ENCODE peak calls at places on chromosomes 16 and 17, in seven cellular contexts. B is prostate gland, P is IMR-90, U is K562, Q is Panc1, E is AG04450, O is SK-N-SH. N is an unnamed sample.

GRCh38 chr16:78742501-78743283 is 643.2 kb downstream of the WWOX start:
- DNase-seq in B (no peak), P (peak), U (peak), Q (no peak), E (no peak), O (no peak), N (no peak)

GRCh38 chr17:28907709-28908475 is 5.0 kb upstream of the DHRS13 start:
- DNase-seq in B (no peak), P (peak), U (no peak), Q (no peak), E (no peak), O (no peak), N (no peak)

GRCh38 chr16:61370564-61370963 is 665.7 kb downstream of the CDH8 start:
- DNase-seq in B (no peak), P (no peak), U (no peak), Q (no peak), E (no peak), O (no peak), N (no peak)

GRCh38 chr16:6193718-6194117 is 1096.1 kb upstream of the EEF2KMT start:
- DNase-seq in B (no peak), P (no peak), U (peak), Q (no peak), E (no peak), O (no peak), N (peak)

GRCh38 chr17:50884354-50885311 is 18.5 kb upstream of the TOB1 start:
- DNase-seq in B (no peak), P (no peak), U (peak), Q (no peak), E (no peak), O (no peak), N (no peak)

GRCh38 chr17:51650202-51650601 is 389.9 kb downstream of the UTP18 start:
- DNase-seq in B (no peak), P (no peak), U (no peak), Q (no peak), E (no peak), O (no peak), N (no peak)

GRCh38 chr16:89700649-89701424 is 668 bp downstream of the SPATA2L start:
- DNase-seq in B (peak), P (peak), U (peak), Q (no peak), E (no peak), O (peak), N (peak)

GRCh38 chr17:42675984-42676423 is 790 bp downstream of the PLEKHH3 start:
- DNase-seq in B (peak), P (peak), U (peak), Q (no peak), E (no peak), O (peak), N (peak)

GRCh38 chr16:7938175-7938574 is 605.5 kb downstream of the RBFOX1 start:
- DNase-seq in B (no peak), P (no peak), U (no peak), Q (no peak), E (no peak), O (no peak), N (no peak)

GRCh38 chr17:78129385-78130079 is 977 bp upstream of the TMC6 start:
- DNase-seq in B (no peak), P (no peak), U (no peak), Q (no peak), E (no peak), O (no peak), N (no peak)

GRCh38 chr17:45200701-45201100 is 21.0 kb upstream of the FMNL1 start:
- DNase-seq in B (no peak), P (no peak), U (no peak), Q (no peak), E (no peak), O (no peak), N (no peak)

GRCh38 chr17:75183999-75184884 is 1.5 kb upstream of the SUMO2 start:
- DNase-seq in B (no peak), P (no peak), U (peak), Q (no peak), E (no peak), O (no peak), N (no peak)

GRCh38 chr16:88705746-88706287 is 391 bp downstream of the RNF166 start:
- DNase-seq in B (no peak), P (no peak), U (no peak), Q (no peak), E (no peak), O (no peak), N (no peak)

GRCh38 chr16:19748389-19749110 is 30.5 kb downstream of the IQCK start:
- DNase-seq in B (no peak), P (no peak), U (no peak), Q (no peak), E (no peak), O (peak), N (no peak)

GRCh38 chr17:44355310-44355640 is 8.4 kb downstream of the FAM171A2 start:
- DNase-seq in B (no peak), P (no peak), U (no peak), Q (no peak), E (no peak), O (no peak), N (no peak)

GRCh38 chr16:83344014-83344413 is 463.8 kb upstream of the HSBP1 start:
- DNase-seq in B (no peak), P (peak), U (no peak), Q (no peak), E (peak), O (no peak), N (no peak)

GRCh38 chr16:47262938-47263337 is 119.2 kb upstream of the NETO2 start:
- DNase-seq in B (no peak), P (peak), U (no peak), Q (no peak), E (no peak), O (no peak), N (no peak)

GRCh38 chr16:47260496-47260895 is 116.8 kb upstream of the NETO2 start:
- DNase-seq in B (no peak), P (no peak), U (no peak), Q (no peak), E (no peak), O (no peak), N (no peak)

GRCh38 chr16:47254771-47255170 is 111.0 kb upstream of the NETO2 start:
- DNase-seq in B (no peak), P (no peak), U (no peak), Q (no peak), E (no peak), O (no peak), N (no peak)

GRCh38 chr16:47258874-47259461 is 115.2 kb upstream of the NETO2 start:
- DNase-seq in B (no peak), P (peak), U (peak), Q (peak), E (peak), O (peak), N (peak)
- TF ChIP-seq CTCF in B (no peak), P (peak), U (peak), Q (peak), E (peak), O (peak), N (peak)

DNA sequence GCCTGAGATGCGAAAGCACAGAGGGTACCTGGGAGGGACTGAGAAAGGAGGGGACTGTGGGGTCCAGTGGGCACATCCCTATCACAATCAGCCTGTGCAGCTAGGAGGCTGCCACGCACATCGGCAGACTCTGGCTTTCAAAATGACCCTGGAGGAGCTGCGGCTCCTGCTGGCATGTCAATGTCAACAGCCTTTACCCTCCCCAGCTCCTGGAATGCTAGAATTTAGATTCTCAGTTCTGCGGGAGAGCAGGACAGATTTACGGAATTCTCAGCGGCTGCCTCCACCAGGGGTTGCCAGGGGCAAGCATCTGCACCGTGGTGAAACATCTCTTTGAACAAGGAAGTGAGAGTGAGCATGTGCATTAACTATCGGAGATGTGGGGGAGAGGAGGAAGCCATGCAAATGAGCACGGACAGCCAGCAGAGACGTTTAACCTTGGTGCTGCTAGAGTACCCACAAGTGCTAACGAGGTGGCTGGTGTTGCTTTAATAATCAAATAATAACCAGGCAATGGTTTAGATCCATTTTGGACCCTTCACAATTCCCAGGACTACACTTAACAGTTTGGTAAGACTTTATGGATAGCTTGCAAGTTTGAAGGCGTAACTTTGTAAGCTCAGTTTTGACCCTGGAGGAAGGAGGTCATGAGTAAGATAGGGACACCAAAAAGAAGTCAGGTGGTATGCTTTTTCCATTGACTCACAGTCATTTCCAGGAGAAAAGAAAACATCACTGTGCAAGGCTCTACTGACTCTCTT is 54.1 kb downstream of the XYLT1 start:
- DNase-seq in B (no peak), P (peak), U (no peak), Q (no peak), E (no peak), O (peak), N (no peak)
- TF ChIP-seq CTCF in B (no peak), P (peak), U (no peak), Q (no peak), E (peak), O (no peak), N (no peak)

GRCh38 chr17:39564201-39564828 is 43.4 kb downstream of the NEUROD2 start:
- DNase-seq in B (no peak), P (no peak), U (no peak), Q (no peak), E (no peak), O (no peak), N (peak)

GRCh38 chr17:39566092-39566491 is 41.6 kb downstream of the NEUROD2 start:
- DNase-seq in B (no peak), P (no peak), U (no peak), Q (no peak), E (no peak), O (no peak), N (no peak)

GRCh38 chr17:39568710-39569109 is 39.0 kb downstream of the NEUROD2 start:
- DNase-seq in B (peak), P (no peak), U (no peak), Q (no peak), E (no peak), O (no peak), N (no peak)

GRCh38 chr17:39563476-39563875 is 44.2 kb downstream of the NEUROD2 start:
- DNase-seq in B (no peak), P (no peak), U (no peak), Q (no peak), E (no peak), O (peak), N (peak)
- TF ChIP-seq CTCF in B (no peak), P (no peak), U (no peak), Q (no peak), E (no peak), O (no peak), N (no peak)

GRCh38 chr16:997440-998051 is 16.0 kb downstream of the SOX8 start:
- DNase-seq in B (peak), P (peak), U (no peak), Q (no peak), E (no peak), O (no peak), N (peak)
- TF ChIP-seq CTCF in B (no peak), P (no peak), U (no peak), Q (no peak), E (no peak), O (no peak), N (no peak)

DNA sequence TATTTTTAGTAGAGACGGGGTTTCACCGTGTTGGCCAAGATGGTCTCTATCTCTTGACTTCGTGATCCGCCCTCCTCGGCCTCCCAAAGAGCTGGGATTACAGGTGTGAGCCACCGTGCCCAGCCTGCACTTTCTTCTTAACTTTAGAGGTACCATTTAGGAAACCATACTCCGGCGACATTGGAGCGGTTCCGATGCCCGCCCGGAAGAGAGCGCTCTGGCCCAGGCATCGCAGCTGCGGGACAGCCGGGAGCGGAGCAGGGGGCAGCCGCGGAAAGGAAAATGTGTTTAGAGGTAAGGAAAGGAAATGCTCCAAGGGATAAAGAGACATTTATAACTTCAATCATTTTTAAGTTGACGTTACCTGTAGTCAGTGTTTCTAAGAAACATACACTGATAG is 6.0 kb upstream of the HS3ST3B1 start:
- DNase-seq in B (no peak), P (no peak), U (peak), Q (no peak), E (no peak), O (no peak), N (no peak)
- TF ChIP-seq CTCF in B (no peak), P (no peak), U (peak), Q (peak), E (no peak), O (no peak), N (no peak)

N was measured in endothelial cell.